ENCODE peak calls at places on chromosomes 6 and 20, in ten cellular contexts. L, D, Y, I, H, E, A, V, G and U are unnamed samples.

GRCh38 chr6:134491473-134491872 is 173.6 kb upstream of the SGK1 start:
- DNase-seq in L (no peak), D (no peak), Y (no peak), I (no peak), H (no peak), E (no peak), A (no peak), V (no peak), G (no peak), U (no peak)

GRCh38 chr20:42701948-42702347 is 487.8 kb downstream of the PTPRT start:
- DNase-seq in L (no peak), D (no peak), Y (no peak), I (no peak), H (no peak), E (no peak), A (no peak), V (no peak), G (no peak), U (no peak)

GRCh38 chr6:77764364-77764763 is 111.5 kb downstream of the MEI4 start:
- DNase-seq in L (no peak), D (no peak), Y (no peak), I (no peak), H (no peak), E (no peak), A (no peak), V (no peak), G (no peak), U (no peak)

GRCh38 chr6:104705095-104705707 is 154.5 kb downstream of the HACE1 start:
- DNase-seq in L (peak), D (peak), Y (no peak), I (peak), H (no peak), E (no peak), A (no peak), V (peak), G (peak), U (no peak)

GRCh38 chr6:35305117-35305516 is 7.5 kb downstream of the DEF6 start:
- DNase-seq in L (no peak), D (no peak), Y (no peak), I (no peak), H (no peak), E (no peak), A (no peak), V (no peak), G (no peak), U (no peak)

GRCh38 chr6:150025201-150025917 is at the start of gene RAET1L:
- DNase-seq in L (no peak), D (no peak), Y (no peak), I (peak), H (no peak), E (no peak), A (no peak), V (no peak), G (no peak), U (no peak)

GRCh38 chr6:137866200-137866913 is 702 bp upstream of the TNFAIP3 start:
- DNase-seq in L (no peak), D (peak), Y (no peak), I (peak), H (no peak), E (peak), A (no peak), V (no peak), G (no peak), U (peak)

GRCh38 chr20:44053046-44053445 is 133.9 kb downstream of the JPH2 start:
- DNase-seq in L (no peak), D (no peak), Y (no peak), I (no peak), H (no peak), E (no peak), A (no peak), V (no peak), G (no peak), U (no peak)

GRCh38 chr6:73062837-73063236 is 162.5 kb downstream of the KHDC1L start:
- DNase-seq in L (no peak), D (no peak), Y (no peak), I (no peak), H (no peak), E (no peak), A (no peak), V (no peak), G (no peak), U (no peak)

GRCh38 chr6:17719323-17720041 is 12.8 kb upstream of the NUP153 start:
- DNase-seq in L (no peak), D (no peak), Y (no peak), I (no peak), H (no peak), E (no peak), A (no peak), V (no peak), G (no peak), U (no peak)

GRCh38 chr6:44667668-44668390 is 280.3 kb downstream of the CDC5L start:
- DNase-seq in L (no peak), D (peak), Y (no peak), I (peak), H (no peak), E (no peak), A (no peak), V (peak), G (peak), U (no peak)

GRCh38 chr6:3714768-3715167 is 36.7 kb downstream of the PXDC1 start:
- DNase-seq in L (no peak), D (no peak), Y (no peak), I (no peak), H (no peak), E (no peak), A (no peak), V (no peak), G (no peak), U (no peak)

GRCh38 chr20:46757754-46758678 is 48.6 kb downstream of the SLC2A10 start:
- DNase-seq in L (no peak), D (peak), Y (no peak), I (peak), H (peak), E (no peak), A (peak), V (peak), G (peak), U (no peak)

GRCh38 chr6:131532476-131533108 is 40.4 kb upstream of the ARG1 start:
- DNase-seq in L (no peak), D (no peak), Y (no peak), I (peak), H (no peak), E (no peak), A (no peak), V (no peak), G (peak), U (no peak)